ENCODE peak calls at places on chromosome 9, in nine cellular contexts. R is transverse colon, D is stomach, H is prostate gland, P is spleen, Y is suprapubic skin, E is HepG2, Z is HL-60, F is K562. N is an unnamed sample. For H3K27me3, the result is how much of the 10 kb centered on the place peaks cover.

GRCh38 chr9:138101444-138102234 is 224.1 kb downstream of the CACNA1B start:
- DNase-seq in E (no peak), P (peak), Z (no peak), F (no peak), H (peak), Y (no peak), R (no peak), D (peak), N (no peak)

GRCh38 chr9:91025856-91026255 is 224.2 kb downstream of the SYK start:
- DNase-seq in F (no peak), D (no peak), R (no peak), P (no peak), E (no peak), Z (no peak), Y (no peak), H (no peak), N (no peak)

GRCh38 chr9:98807811-98808195 is 333 bp downstream of the GALNT12 start:
- DNase-seq in D (no peak), R (peak), P (peak), H (no peak), E (no peak), Z (no peak), Y (peak), F (peak), N (peak)

GRCh38 chr9:114677418-114677817 is 4.6 kb downstream of the TEX48 start:
- DNase-seq in Z (no peak), Y (no peak), P (no peak), R (peak), D (peak), H (peak), E (peak), F (peak), N (peak)

GRCh38 chr9:97545507-97545906 is 44.0 kb downstream of the TMOD1 start:
- DNase-seq in R (no peak), D (no peak), Y (no peak), H (no peak), P (no peak), E (no peak), Z (no peak), F (no peak), N (no peak)

GRCh38 chr9:83472764-83473163 is 65.4 kb downstream of the FRMD3 start:
- DNase-seq in H (no peak), F (no peak), Z (peak), E (no peak), R (no peak), D (no peak), P (no peak), Y (no peak), N (no peak)

GRCh38 chr9:91547076-91547475 is 123.4 kb upstream of the NFIL3 start:
- DNase-seq in H (no peak), E (no peak), Z (no peak), R (no peak), D (no peak), F (no peak), P (no peak), Y (no peak), N (no peak)

GRCh38 chr9:652896-653295 is 188.6 kb upstream of the DMRT1 start:
- DNase-seq in F (no peak), Z (no peak), H (no peak), Y (no peak), R (peak), P (no peak), D (no peak), E (no peak), N (peak)

GRCh38 chr9:100020121-100020780 is 78.5 kb downstream of the ERP44 start:
- DNase-seq in H (no peak), D (no peak), P (no peak), Z (no peak), R (no peak), Y (no peak), E (no peak), F (no peak), N (no peak)

GRCh38 chr9:107733530-107733907 is 243.9 kb upstream of the KLF4 start:
- DNase-seq in H (no peak), E (no peak), Z (no peak), F (no peak), D (peak), R (peak), Y (peak), P (no peak), N (peak)

GRCh38 chr9:12908910-12909309 is 134.1 kb downstream of the LURAP1L start:
- DNase-seq in Y (no peak), Z (no peak), P (no peak), H (peak), D (no peak), R (no peak), E (no peak), F (no peak), N (no peak)

GRCh38 chr9:6214451-6214850 is 1.2 kb upstream of the IL33 start:
- DNase-seq in E (no peak), Y (no peak), H (no peak), F (no peak), P (no peak), D (no peak), Z (no peak), R (no peak), N (no peak)

GRCh38 chr9:34644766-34645314 is 1.6 kb upstream of the GALT start:
- DNase-seq in H (no peak), P (no peak), Y (no peak), Z (no peak), F (no peak), D (no peak), R (no peak), E (peak), N (no peak)

GRCh38 chr9:34647651-34648050 is 1.2 kb downstream of the GALT start:
- DNase-seq in E (no peak), D (no peak), H (no peak), P (no peak), Z (no peak), F (peak), R (no peak), Y (no peak), N (no peak)

GRCh38 chr9:34647084-34647403 is 569 bp downstream of the GALT start:
- DNase-seq in H (no peak), P (no peak), F (no peak), E (no peak), R (no peak), Z (no peak), D (no peak), Y (no peak), N (no peak)

GRCh38 chr9:34648673-34649072 is 2.2 kb downstream of the GALT start:
- DNase-seq in H (no peak), F (no peak), Y (no peak), D (no peak), Z (no peak), E (no peak), R (no peak), P (no peak), N (no peak)

DNA sequence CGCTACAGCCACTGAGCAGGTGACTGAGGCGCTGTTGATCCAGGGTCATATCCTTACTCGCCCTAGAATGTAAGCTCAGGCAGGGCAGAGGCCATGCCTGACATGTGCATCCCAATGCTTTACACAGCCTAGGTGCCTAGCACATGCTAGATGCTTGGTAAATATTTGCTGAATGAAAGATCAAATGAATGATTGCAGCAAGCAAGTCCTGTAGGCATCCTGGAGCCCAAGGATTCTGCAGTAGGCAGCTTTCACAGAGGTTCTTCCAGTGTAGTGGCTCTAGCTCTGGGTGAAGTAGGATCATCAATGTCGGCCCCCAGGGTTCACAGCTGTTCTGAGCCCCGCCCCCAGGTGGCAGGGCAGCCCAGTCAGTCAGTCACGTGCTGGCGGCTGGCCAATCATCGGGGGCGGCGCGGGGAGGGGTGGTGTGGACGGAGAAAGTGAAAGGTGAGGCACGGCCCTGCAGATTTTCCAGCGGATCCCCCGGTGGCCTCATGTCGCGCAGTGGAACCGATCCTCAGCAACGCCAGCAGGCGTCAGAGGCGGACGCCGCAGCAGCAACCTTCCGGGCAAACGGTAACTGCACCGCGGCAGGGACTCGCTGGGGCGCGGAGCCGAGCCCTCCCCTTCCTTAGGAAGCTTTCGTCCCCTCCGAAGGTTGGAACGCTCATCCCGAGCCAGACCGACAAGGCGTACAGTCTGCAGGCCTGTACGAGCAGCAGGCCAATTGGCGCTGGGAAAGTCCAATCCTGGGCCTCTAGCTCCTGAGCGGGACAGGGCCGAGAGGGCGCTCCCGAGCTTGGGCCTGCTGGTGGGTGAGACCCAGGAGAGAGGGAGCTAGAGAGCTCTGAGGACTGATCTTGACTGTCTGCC is at the start of gene GALT:
- DNase-seq in Z (peak), Y (peak), R (peak), P (peak), F (peak), D (peak), E (peak), H (peak), N (peak)
- TF ChIP-seq CTCF in Z (peak), Y (peak), R (peak), P (no peak), F (peak), D (peak), E (peak), H (peak), N (no peak)

DNA sequence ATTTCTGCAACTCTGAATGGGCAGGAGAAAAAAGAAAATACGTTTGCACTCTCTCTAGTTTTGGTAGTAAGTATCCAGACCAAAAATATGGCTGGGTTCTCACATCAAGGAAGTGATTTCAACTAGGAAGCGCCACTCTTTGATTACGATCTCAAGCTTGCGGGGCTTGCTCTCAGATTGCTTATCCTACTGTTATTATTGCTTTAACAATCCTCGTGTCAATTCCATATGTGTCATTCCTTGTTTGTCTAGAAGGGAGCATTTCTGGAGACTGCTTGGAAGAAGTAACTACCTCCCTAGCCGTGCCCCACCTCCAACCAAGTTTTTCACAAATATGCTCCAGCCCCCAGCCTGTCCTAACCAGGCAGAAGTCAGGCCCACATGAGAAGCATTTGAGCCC is 3.5 kb downstream of the PRUNE2 start:
- DNase-seq in E (no peak), F (no peak), Z (no peak), D (no peak), H (no peak), P (no peak), Y (no peak), R (no peak), N (no peak)
- H3K27me3 ChIP-seq in E (under half), F (under half), Z (under half), D (half or more), H (under half), P (under half), Y (under half), R (under half), N (under half)

GRCh38 chr9:101485873-101486692 is 47.6 kb upstream of the RNF20 start:
- DNase-seq in R (peak), P (no peak), Z (no peak), D (peak), E (no peak), F (peak), Y (peak), H (peak), N (no peak)
- TF ChIP-seq POLR2AphosphoS5 in R (peak), P (peak), Z (no peak), D (no peak), E (no peak), F (peak), Y (no peak), H (no peak), N (no peak)

GRCh38 chr9:130220351-130220750 is 45.2 kb upstream of the HMCN2 start:
- DNase-seq in Z (no peak), Y (no peak), R (no peak), P (no peak), F (no peak), D (no peak), H (no peak), E (no peak), N (no peak)
- TF ChIP-seq CTCF in Z (no peak), Y (no peak), R (peak), P (no peak), F (no peak), D (no peak), H (no peak), E (no peak), N (peak)

DNA sequence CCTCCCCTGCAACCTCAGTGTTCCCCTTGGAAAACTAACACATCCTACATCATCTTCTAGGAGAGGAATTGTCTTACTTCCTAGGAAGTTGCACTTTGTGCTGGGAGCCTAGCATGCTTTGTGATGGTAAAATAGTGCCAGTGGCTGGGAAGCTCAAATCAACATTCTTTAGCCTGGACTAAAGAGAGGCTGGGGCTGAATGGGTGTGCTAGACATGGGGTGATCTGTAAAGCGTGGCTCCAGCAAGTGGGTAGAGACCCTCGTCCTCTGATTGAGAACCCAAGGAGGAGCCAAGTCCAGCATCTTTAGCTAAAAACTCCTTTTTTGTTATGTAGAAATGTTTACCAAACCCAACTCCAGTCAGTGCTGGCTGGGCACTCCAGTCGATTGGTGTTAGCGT is 6.2 kb upstream of the LHX2 start:
- DNase-seq in Y (peak), R (no peak), E (no peak), D (no peak), Z (no peak), P (no peak), H (no peak), F (no peak), N (no peak)
- H3K27me3 ChIP-seq in Y (half or more), R (half or more), E (under half), D (half or more), Z (half or more), P (half or more), H (half or more), F (half or more), N (half or more)

GRCh38 chr9:133031496-133031911 is 707 bp downstream of the GTF3C5 start:
- DNase-seq in Y (peak), H (no peak), D (no peak), P (no peak), R (no peak), F (no peak), E (no peak), Z (peak), N (peak)

GRCh38 chr9:133029994-133030316 is 842 bp upstream of the GTF3C5 start:
- DNase-seq in R (no peak), D (no peak), Y (no peak), P (no peak), Z (no peak), H (no peak), F (no peak), E (no peak), N (no peak)

GRCh38 chr9:133032171-133032570 is 1.4 kb downstream of the GTF3C5 start:
- DNase-seq in Z (peak), P (no peak), D (no peak), H (no peak), Y (peak), E (no peak), R (no peak), F (no peak), N (peak)

GRCh38 chr9:133031130-133031422 is 279 bp downstream of the GTF3C5 start:
- DNase-seq in P (no peak), F (no peak), R (no peak), Y (no peak), H (no peak), E (no peak), D (no peak), Z (no peak), N (no peak)

DNA sequence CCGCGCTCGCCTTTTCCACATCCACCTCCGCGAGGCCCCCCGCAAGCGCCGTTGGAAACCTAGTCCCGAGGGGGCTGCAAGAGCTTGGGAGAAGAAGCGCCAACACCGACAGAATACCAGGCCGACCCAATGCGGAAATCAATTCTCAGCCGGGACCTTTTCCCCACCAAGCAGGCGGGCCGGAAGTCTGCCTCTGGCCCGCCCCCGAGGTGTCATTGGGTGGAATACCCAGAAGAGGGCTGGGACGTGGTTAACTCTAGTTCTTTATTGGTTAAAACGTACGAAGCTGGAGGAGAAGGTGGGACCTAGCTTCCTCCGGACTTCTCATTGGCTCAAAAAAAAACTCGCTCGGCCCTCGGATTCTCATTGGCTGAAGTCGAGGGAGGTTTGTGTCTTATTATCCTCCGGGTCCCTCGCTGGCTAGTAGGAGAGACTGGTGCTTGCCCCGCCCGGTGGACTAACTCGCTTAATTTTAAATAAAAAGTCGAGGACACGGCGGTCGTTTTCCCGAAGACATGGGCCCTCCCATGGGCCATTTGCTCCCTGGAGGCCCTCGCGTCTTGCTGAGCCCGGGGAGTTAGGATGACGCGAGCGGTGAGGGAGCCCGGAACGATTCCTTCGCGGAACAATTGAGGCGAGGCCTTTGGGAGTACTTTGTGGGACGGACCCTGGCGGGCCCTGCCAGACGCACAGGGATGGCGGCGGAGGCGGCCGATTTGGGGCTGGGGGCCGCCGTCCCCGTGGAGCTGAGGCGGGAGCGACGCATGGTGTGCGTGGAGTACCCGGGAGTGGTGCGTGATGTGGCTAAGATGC is at the start of gene GTF3C5:
- DNase-seq in D (peak), P (peak), F (peak), H (peak), E (peak), R (peak), Y (peak), Z (peak), N (peak)
- TF ChIP-seq POLR2AphosphoS5 in D (peak), P (peak), F (peak), H (peak), E (peak), R (peak), Y (no peak), Z (peak), N (peak)

GRCh38 chr9:95044731-95045508 is 272.6 kb downstream of the FANCC start:
- DNase-seq in R (peak), H (peak), E (no peak), Z (no peak), P (no peak), D (peak), F (no peak), Y (no peak), N (no peak)
- TF ChIP-seq CTCF in R (no peak), H (peak), E (no peak), Z (no peak), P (no peak), D (peak), F (peak), Y (no peak), N (peak)